ENCODE peak calls at places on chromosomes 2 and 18, in four cellular contexts. J is NCI-H460, M is Right ventricle myocardium superior, Z is A172. D is an unnamed sample.

GRCh38 chr2:207176245-207176644 is 10.5 kb upstream of the KLF7 start:
- DNase-seq in J (no peak), M (no peak), Z (no peak), D (no peak)

GRCh38 chr2:27162151-27163121 is 13.6 kb downstream of the TCF23 start:
- DNase-seq in J (peak), M (no peak), Z (peak), D (no peak)

GRCh38 chr2:199457147-199458016 is at the start of gene SATB2:
- DNase-seq in J (peak), M (no peak), Z (peak), D (no peak)

GRCh38 chr2:27171351-27171848 is 22.6 kb downstream of the TCF23 start:
- DNase-seq in J (no peak), M (no peak), Z (no peak), D (no peak)

GRCh38 chr2:19864369-19864768 is 37.4 kb downstream of the TTC32 start:
- DNase-seq in J (no peak), M (no peak), Z (no peak), D (no peak)

GRCh38 chr2:227632827-227633226 is 15.5 kb downstream of the SCYGR4 start:
- DNase-seq in J (no peak), M (no peak), Z (no peak), D (no peak)

GRCh38 chr18:10443001-10443400 is 11.4 kb upstream of the APCDD1 start:
- DNase-seq in J (no peak), M (no peak), Z (no peak), D (no peak)

GRCh38 chr18:68234676-68235075 is 480.2 kb downstream of the TMX3 start:
- DNase-seq in J (no peak), M (no peak), Z (no peak), D (no peak)

GRCh38 chr2:15973446-15974202 is 33.3 kb downstream of the MYCN start:
- DNase-seq in J (no peak), M (no peak), Z (no peak), D (no peak)

GRCh38 chr2:149617476-149617875 is 29.9 kb upstream of the MMADHC start:
- DNase-seq in J (no peak), M (no peak), Z (no peak), D (no peak)

GRCh38 chr18:56298935-56299334 is 339.5 kb downstream of the TXNL1 start:
- DNase-seq in J (peak), M (no peak), Z (peak), D (no peak)

GRCh38 chr2:100223502-100223901 is 81.1 kb upstream of the AFF3 start:
- DNase-seq in J (no peak), M (no peak), Z (no peak), D (no peak)

GRCh38 chr2:15365411-15365810 is 195.7 kb downstream of the NBAS start:
- DNase-seq in J (no peak), M (no peak), Z (no peak), D (no peak)

GRCh38 chr2:75493230-75493629 is 67.5 kb downstream of the EVA1A start:
- DNase-seq in J (no peak), M (no peak), Z (no peak), D (no peak)

GRCh38 chr2:230496891-230497290 is 80.9 kb downstream of the SP100 start:
- DNase-seq in J (no peak), M (no peak), Z (no peak), D (no peak)

GRCh38 chr2:120871881-120872620 is 136.4 kb downstream of the GLI2 start:
- DNase-seq in J (no peak), M (no peak), Z (no peak), D (no peak)

GRCh38 chr2:14492920-14493503 is 139.5 kb upstream of the LRATD1 start:
- DNase-seq in J (peak), M (no peak), Z (peak), D (no peak)

GRCh38 chr18:8776544-8776943 is 71.2 kb downstream of the MTCL1 start:
- DNase-seq in J (no peak), M (no peak), Z (no peak), D (no peak)

GRCh38 chr2:118013221-118013723 is 598 bp downstream of the CCDC93 start:
- DNase-seq in J (peak), M (peak), Z (peak), D (peak)

GRCh38 chr2:7794916-7795315 is 877.7 kb downstream of the RNF144A start:
- DNase-seq in J (no peak), M (no peak), Z (no peak), D (no peak)

GRCh38 chr2:28665041-28665704 is 86.5 kb upstream of the PPP1CB start:
- DNase-seq in J (no peak), M (peak), Z (no peak), D (peak)

GRCh38 chr2:74759991-74760390 is 73.9 kb upstream of the HK2 start:
- DNase-seq in J (no peak), M (no peak), Z (no peak), D (no peak)

GRCh38 chr2:65085148-65085547 is 28.9 kb downstream of the CEP68 start:
- DNase-seq in J (no peak), M (no peak), Z (no peak), D (no peak)